ENCODE peak calls at places on chromosomes 6 and 20, in five cellular contexts. C is OCI-LY7; U is ovary; Q is CD8-positive, alpha-beta T cell; B is transverse colon. Z is an unnamed sample.

GRCh38 chr6:53543341-53544010 is 1.4 kb downstream of the GCLC start:
- DNase-seq in C (peak; percentile 5), U (no peak), Q (no peak), B (no peak), Z (no peak)

GRCh38 chr20:3195607-3196230 is 8.8 kb downstream of the DDRGK1 start:
- DNase-seq in C (no peak), U (no peak), Q (no peak), B (no peak), Z (no peak)

GRCh38 chr20:51573576-51574243 is 31.2 kb upstream of the NFATC2 start:
- DNase-seq in C (no peak), U (no peak), Q (no peak), B (no peak), Z (no peak)

GRCh38 chr6:138609801-138610430 is 110.6 kb upstream of the NHSL1 start:
- DNase-seq in C (no peak), U (no peak), Q (no peak), B (no peak), Z (no peak)

GRCh38 chr20:3580412-3580811 is 82.8 kb downstream of the GFRA4 start:
- DNase-seq in C (no peak), U (no peak), Q (no peak), B (no peak), Z (no peak)

GRCh38 chr6:103819509-103819908 is 1040.2 kb downstream of the HACE1 start:
- DNase-seq in C (no peak), U (no peak), Q (no peak), B (no peak), Z (no peak)

GRCh38 chr6:26521485-26522391 is 16.4 kb upstream of the HMGN4 start:
- DNase-seq in C (peak; percentile 85), U (peak; percentile 85), Q (peak; percentile 71), B (peak; percentile 87), Z (peak; percentile 92)

GRCh38 chr6:74115674-74116073 is 419.7 kb downstream of the CD109 start:
- DNase-seq in C (no peak), U (no peak), Q (no peak), B (no peak), Z (no peak)

GRCh38 chr6:27426045-27426620 is 37.6 kb downstream of the ZNF391 start:
- DNase-seq in C (no peak), U (no peak), Q (no peak), B (no peak), Z (no peak)

GRCh38 chr20:12153616-12154015 is 235.9 kb downstream of the BTBD3 start:
- DNase-seq in C (no peak), U (no peak), Q (no peak), B (no peak), Z (no peak)

GRCh38 chr6:134368670-134369069 is 50.8 kb upstream of the SGK1 start:
- DNase-seq in C (no peak), U (no peak), Q (no peak), B (peak; percentile 48), Z (no peak)

GRCh38 chr6:10434235-10434634 is 19.4 kb upstream of the TFAP2A start:
- DNase-seq in C (no peak), U (no peak), Q (no peak), B (no peak), Z (no peak)

GRCh38 chr6:2739335-2739734 is 11.4 kb downstream of the MYLK4 start:
- DNase-seq in C (no peak), U (no peak), Q (no peak), B (no peak), Z (no peak)

GRCh38 chr6:53344993-53345392 is 3.8 kb downstream of the ELOVL5 start:
- DNase-seq in C (no peak), U (no peak), Q (no peak), B (no peak), Z (no peak)

GRCh38 chr6:153503810-153504209 is 372.7 kb upstream of the RGS17 start:
- DNase-seq in C (peak; percentile 12), U (no peak), Q (no peak), B (no peak), Z (peak; percentile 45)

GRCh38 chr6:46376562-46376969 is 114.7 kb downstream of the RCAN2 start:
- DNase-seq in C (peak; percentile 87), U (no peak), Q (no peak), B (no peak), Z (no peak)

GRCh38 chr6:106973841-106974336 is 640 bp downstream of the CD24 start:
- DNase-seq in C (peak; percentile 67), U (no peak), Q (no peak), B (no peak), Z (peak; percentile 45)

GRCh38 chr6:139474145-139475108 is 100.0 kb upstream of the CITED2 start:
- DNase-seq in C (no peak), U (no peak), Q (no peak), B (peak; percentile 11), Z (no peak)

GRCh38 chr6:15132854-15133670 is 112.8 kb upstream of the JARID2 start:
- DNase-seq in C (no peak), U (no peak), Q (no peak), B (no peak), Z (peak; percentile 34)

GRCh38 chr6:148757944-148758343 is 11.1 kb downstream of the UST start:
- DNase-seq in C (no peak), U (no peak), Q (no peak), B (no peak), Z (no peak)

GRCh38 chr6:148769304-148769968 is 22.6 kb downstream of the UST start:
- DNase-seq in C (no peak), U (no peak), Q (no peak), B (no peak), Z (no peak)

GRCh38 chr6:7975764-7976146 is 65.2 kb upstream of the TXNDC5 start:
- DNase-seq in C (no peak), U (peak; percentile 39), Q (no peak), B (peak; percentile 56), Z (no peak)
- H3K4me3 ChIP-seq in C (no peak overlapping the region), U (no peak overlapping the region), Q (no peak overlapping the region), B (peak overlapping the region; percentile 5), Z (no peak overlapping the region)

GRCh38 chr6:159089909-159090308 is 45.1 kb upstream of the TAGAP start:
- DNase-seq in C (no peak), U (no peak), Q (no peak), B (no peak), Z (no peak)

GRCh38 chr6:159092631-159093030 is 47.8 kb upstream of the TAGAP start:
- DNase-seq in C (no peak), U (no peak), Q (no peak), B (no peak), Z (no peak)

GRCh38 chr6:159090530-159091306 is 45.9 kb upstream of the TAGAP start:
- DNase-seq in C (no peak), U (no peak), Q (no peak), B (no peak), Z (no peak)

GRCh38 chr6:159086033-159086618 is 41.3 kb upstream of the TAGAP start:
- DNase-seq in C (no peak), U (no peak), Q (no peak), B (no peak), Z (no peak)

DNA sequence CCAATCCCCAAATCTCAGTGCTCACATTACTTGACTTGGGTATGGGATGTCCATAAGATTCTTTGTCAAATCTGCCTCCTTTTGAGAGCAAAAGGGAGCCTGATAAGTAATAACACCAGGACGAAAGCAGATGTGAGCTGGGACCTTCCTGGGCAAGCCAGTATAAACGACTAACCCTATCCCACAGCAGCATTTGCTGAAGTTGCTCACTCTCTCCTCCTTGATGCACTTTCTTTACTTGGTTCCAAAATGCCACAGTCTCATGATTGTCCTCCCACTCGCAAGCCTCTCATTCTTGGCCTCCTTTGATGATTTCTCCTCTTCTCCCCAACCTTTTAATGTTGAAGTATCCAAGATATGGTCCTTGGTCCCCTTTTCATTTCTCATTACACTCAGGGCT is 44.7 kb upstream of the TAGAP start:
- DNase-seq in C (no peak), U (no peak), Q (no peak), B (no peak), Z (no peak)
- H3K4me1 ChIP-seq in C (peaks cover 17% of the 10 kb centered on the region), U (no peaks in the 10 kb centered on the region), Q (peaks cover 12% of the 10 kb centered on the region), B (no peaks in the 10 kb centered on the region), Z (no peaks in the 10 kb centered on the region)

GRCh38 chr6:166997348-166997747 is 1.8 kb upstream of the CEP43 start:
- DNase-seq in C (no peak), U (no peak), Q (no peak), B (no peak), Z (no peak)

GRCh38 chr6:166999145-166999844 is at the start of gene CEP43:
- DNase-seq in C (peak; percentile 96), U (peak; percentile 97), Q (peak; percentile 87), B (peak; percentile 95), Z (peak; percentile 92)

GRCh38 chr6:166997768-166998255 is 1.4 kb upstream of the CEP43 start:
- DNase-seq in C (peak; percentile 65), U (peak; percentile 68), Q (peak; percentile 30), B (peak; percentile 69), Z (peak; percentile 81)

GRCh38 chr6:166998256-166999144 is 697 bp upstream of the CEP43 start:
- DNase-seq in C (no peak), U (no peak), Q (peak; percentile 12), B (peak; percentile 22), Z (no peak)

GRCh38 chr6:166996406-166996805 is 2.8 kb upstream of the CEP43 start:
- DNase-seq in C (no peak), U (no peak), Q (no peak), B (no peak), Z (no peak)
- H3K36me3 ChIP-seq in C (peaks cover 61% of the 10 kb centered on the region), U (no peaks in the 10 kb centered on the region), Q (no peaks in the 10 kb centered on the region), B (no peaks in the 10 kb centered on the region), Z (no peaks in the 10 kb centered on the region)

GRCh38 chr20:25223765-25224720 is 23.8 kb upstream of the PYGB start:
- DNase-seq in C (no peak), U (no peak), Q (no peak), B (no peak), Z (no peak)
- H3K4me3 ChIP-seq in C (no peak overlapping the region), U (no peak overlapping the region), Q (no peak overlapping the region), B (no peak overlapping the region), Z (no peak overlapping the region)

DNA sequence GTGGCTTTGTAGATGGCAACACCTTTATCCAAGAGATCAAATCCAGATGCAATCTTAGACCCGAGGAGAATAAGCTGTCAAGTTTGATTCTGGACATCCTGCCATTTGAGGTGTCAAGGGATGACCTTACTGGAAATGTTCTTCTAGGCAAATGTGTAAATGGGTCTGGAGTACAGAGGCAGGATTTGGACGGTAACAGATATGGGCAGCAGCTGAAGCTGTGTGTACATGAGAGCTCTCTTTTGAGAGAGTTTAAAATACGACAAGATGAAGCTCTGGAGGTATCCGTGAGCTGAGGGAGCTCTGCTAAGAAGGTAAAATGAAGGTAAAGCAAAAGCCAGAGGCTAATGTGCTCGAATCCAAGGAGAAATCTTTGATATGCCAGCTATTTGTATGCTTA is 56.6 kb downstream of the RALGAPA2 start:
- DNase-seq in C (no peak), U (no peak), Q (no peak), B (no peak), Z (no peak)
- H3K4me1 ChIP-seq in C (no peaks in the 10 kb centered on the region), U (peaks cover 6% of the 10 kb centered on the region), Q (no peaks in the 10 kb centered on the region), B (no peaks in the 10 kb centered on the region), Z (no peaks in the 10 kb centered on the region)

GRCh38 chr6:109770779-109771178 is 79.7 kb downstream of the FIG4 start:
- DNase-seq in C (peak; percentile 38), U (no peak), Q (no peak), B (no peak), Z (no peak)

GRCh38 chr6:109770047-109770446 is 79.0 kb downstream of the FIG4 start:
- DNase-seq in C (no peak), U (no peak), Q (no peak), B (no peak), Z (no peak)

GRCh38 chr6:109767961-109768360 is 76.9 kb downstream of the FIG4 start:
- DNase-seq in C (no peak), U (no peak), Q (no peak), B (no peak), Z (no peak)

GRCh38 chr6:109769213-109769612 is 78.1 kb downstream of the FIG4 start:
- DNase-seq in C (peak; percentile 14), U (no peak), Q (no peak), B (no peak), Z (no peak)

GRCh38 chr6:109768485-109768884 is 77.4 kb downstream of the FIG4 start:
- DNase-seq in C (no peak), U (no peak), Q (no peak), B (no peak), Z (no peak)
- H3K36me3 ChIP-seq in C (no peaks in the 10 kb centered on the region), U (no peaks in the 10 kb centered on the region), Q (peaks cover 12% of the 10 kb centered on the region), B (no peaks in the 10 kb centered on the region), Z (no peaks in the 10 kb centered on the region)

Z was measured in Caco-2.